ENCODE peak calls at places on chromosome 20, in four cellular contexts. B is hepatocyte, S is HCT116, R is GM23338. M is an unnamed sample.

GRCh38 chr20:53609501-53610445 is 16.1 kb upstream of the ZNF217 start:
- DNase-seq in S (no peak), R (peak; percentile 66), B (peak; percentile 24), M (peak; percentile 46)

GRCh38 chr20:10611357-10611756 is 62.4 kb downstream of the JAG1 start:
- DNase-seq in R (peak; percentile 84), B (peak; percentile 35), S (no peak), M (peak; percentile 75)

GRCh38 chr20:21125072-21125848 is 622 bp upstream of the KIZ start:
- DNase-seq in R (peak; percentile 57), S (peak; percentile 39), B (peak; percentile 77), M (peak; percentile 72)

GRCh38 chr20:9294081-9294480 is 220.3 kb upstream of the LAMP5 start:
- DNase-seq in S (no peak), R (no peak), B (peak; percentile 13), M (no peak)

GRCh38 chr20:41169184-41169690 is 31.9 kb downstream of the PLCG1 start:
- DNase-seq in S (no peak), R (no peak), B (no peak), M (no peak)

GRCh38 chr20:50260480-50261221 is 70.0 kb downstream of the CEBPB start:
- DNase-seq in S (no peak), R (no peak), B (no peak), M (no peak)

GRCh38 chr20:58463231-58463630 is 52.0 kb downstream of the APCDD1L start:
- DNase-seq in R (no peak), S (no peak), B (no peak), M (no peak)

GRCh38 chr20:54622338-54623280 is 147.2 kb downstream of the DOK5 start:
- DNase-seq in B (no peak), S (no peak), R (no peak), M (no peak)

GRCh38 chr20:1291191-1291741 is 25.2 kb downstream of the SNPH start:
- DNase-seq in R (no peak), B (peak; percentile 19), S (no peak), M (no peak)

GRCh38 chr20:1851396-1851795 is 43.8 kb upstream of the SIRPA start:
- DNase-seq in S (no peak), B (no peak), R (no peak), M (no peak)

GRCh38 chr20:10282930-10283556 is 64.4 kb downstream of the SNAP25 start:
- DNase-seq in S (no peak), R (no peak), B (no peak), M (no peak)

GRCh38 chr20:16821211-16822089 is 73.3 kb downstream of the OTOR start:
- DNase-seq in R (peak; percentile 79), B (peak; percentile 60), S (peak; percentile 31), M (peak; percentile 68)

GRCh38 chr20:10609276-10609675 is 64.5 kb downstream of the JAG1 start:
- DNase-seq in S (no peak), B (no peak), R (no peak), M (no peak)

GRCh38 chr20:58094698-58095097 is 133.8 kb downstream of the ANKRD60 start:
- DNase-seq in R (no peak), B (no peak), S (no peak), M (no peak)

GRCh38 chr20:59740621-59741020 is 136.3 kb downstream of the PHACTR3 start:
- DNase-seq in S (no peak), R (no peak), B (no peak), M (no peak)

GRCh38 chr20:50301712-50302111 is 111.1 kb downstream of the CEBPB start:
- DNase-seq in S (no peak), R (no peak), B (no peak), M (no peak)

GRCh38 chr20:57529160-57529585 is 4.2 kb upstream of the CTCFL start:
- DNase-seq in B (no peak), S (no peak), R (no peak), M (no peak)

GRCh38 chr20:46635514-46636091 is 15.7 kb downstream of the SLC13A3 start:
- DNase-seq in B (no peak), R (no peak), S (no peak), M (no peak)

GRCh38 chr20:49846206-49846807 is 33.7 kb downstream of the SLC9A8 start:
- DNase-seq in R (peak; percentile 92), B (peak; percentile 73), S (peak; percentile 16), M (peak; percentile 83)

GRCh38 chr20:11270566-11270965 is 596.8 kb upstream of the JAG1 start:
- DNase-seq in R (peak; percentile 20), S (no peak), B (no peak), M (peak; percentile 21)

GRCh38 chr20:58722877-58723627 is 30.5 kb downstream of the NPEPL1 start:
- DNase-seq in R (no peak), S (no peak), B (no peak), M (no peak)

GRCh38 chr20:2053615-2054014 is 48.0 kb upstream of the STK35 start:
- DNase-seq in R (no peak), B (no peak), S (no peak), M (no peak)

GRCh38 chr20:47295921-47296426 is 60.5 kb downstream of the ZMYND8 start:
- DNase-seq in S (no peak), R (no peak), B (no peak), M (no peak)

GRCh38 chr20:47118641-47119040 is 224.0 kb downstream of the EYA2 start:
- DNase-seq in B (no peak), S (no peak), R (no peak), M (peak; percentile 37)

GRCh38 chr20:49823152-49823847 is 10.7 kb downstream of the SLC9A8 start:
- DNase-seq in B (no peak), R (no peak), S (no peak), M (no peak)

GRCh38 chr20:1830240-1830639 is 65.0 kb upstream of the SIRPA start:
- DNase-seq in S (peak; percentile 56), R (no peak), B (peak; percentile 81), M (no peak)

GRCh38 chr20:59149678-59150504 is 13.7 kb upstream of the ZNF831 start:
- DNase-seq in B (peak; percentile 28), S (no peak), R (no peak), M (no peak)

DNA sequence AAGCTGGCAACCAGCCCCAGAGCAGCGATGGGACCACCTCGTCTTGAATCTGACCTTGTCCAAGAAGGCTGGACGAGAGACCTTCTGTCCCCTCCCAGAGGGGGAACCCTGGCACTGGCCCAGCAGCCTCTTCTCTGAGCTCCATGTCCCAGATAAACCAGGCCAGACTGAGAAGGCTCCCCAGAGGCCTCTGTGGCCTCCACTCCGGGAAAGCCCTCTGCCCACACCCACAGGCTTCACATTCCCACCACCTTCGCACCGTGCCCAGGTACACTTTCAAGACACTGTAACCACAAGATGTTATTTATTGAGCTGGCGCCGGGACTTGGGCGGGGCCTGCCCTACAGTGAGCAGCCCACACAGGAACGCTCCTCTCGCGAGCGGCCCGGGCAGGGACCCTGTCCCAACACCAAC is 33.2 kb downstream of the ADA start:
- DNase-seq in R (no peak), S (no peak), B (no peak), M (no peak)
- TF ChIP-seq EZH2phosphoT487 in R (no peak), S (no peak), B (no peak), M (no peak)

DNA sequence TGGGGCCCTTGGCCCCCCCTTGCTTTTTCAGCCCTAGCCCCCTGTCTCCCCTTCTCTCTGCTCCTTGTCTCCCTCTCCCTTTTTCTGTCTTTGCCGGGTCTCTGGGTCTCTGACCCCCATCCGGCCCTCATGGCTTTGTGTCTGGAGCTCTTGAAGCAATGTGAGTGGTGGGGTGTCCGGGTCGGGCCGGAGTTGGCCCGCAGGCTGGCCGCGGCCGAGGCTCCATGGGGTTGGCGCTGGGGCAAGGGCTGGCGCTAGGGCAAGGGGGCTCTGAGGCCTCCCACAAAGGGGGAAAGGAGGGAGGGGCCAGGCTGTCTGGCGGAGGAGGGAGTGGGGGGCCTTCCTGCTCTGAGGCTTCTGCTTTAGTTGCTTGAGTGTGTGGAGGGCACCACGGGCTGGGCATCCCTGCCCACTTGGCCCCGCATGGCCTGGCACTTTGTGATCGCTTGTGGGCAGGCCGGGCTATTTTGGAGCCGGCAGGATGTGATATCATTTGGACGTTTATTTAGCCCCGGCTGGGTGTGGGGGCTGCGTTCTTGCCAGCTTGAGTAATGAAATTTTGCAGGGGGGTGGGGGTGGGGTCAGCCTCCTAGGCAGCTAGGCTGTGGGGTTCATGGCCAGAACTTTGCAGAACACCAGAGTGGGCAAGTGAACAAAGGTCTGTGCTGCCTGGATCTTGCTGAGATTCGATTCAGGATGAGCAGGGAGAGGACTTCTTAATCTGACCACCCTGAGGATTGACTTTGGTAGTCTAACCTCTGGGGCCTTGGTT is 78.7 kb upstream of the MYL9 start:
- DNase-seq in S (no peak), R (peak; percentile 54), B (peak; percentile 45), M (peak; percentile 51)
- TF ChIP-seq EZH2phosphoT487 in S (no peak), R (no peak), B (no peak), M (no peak)

DNA sequence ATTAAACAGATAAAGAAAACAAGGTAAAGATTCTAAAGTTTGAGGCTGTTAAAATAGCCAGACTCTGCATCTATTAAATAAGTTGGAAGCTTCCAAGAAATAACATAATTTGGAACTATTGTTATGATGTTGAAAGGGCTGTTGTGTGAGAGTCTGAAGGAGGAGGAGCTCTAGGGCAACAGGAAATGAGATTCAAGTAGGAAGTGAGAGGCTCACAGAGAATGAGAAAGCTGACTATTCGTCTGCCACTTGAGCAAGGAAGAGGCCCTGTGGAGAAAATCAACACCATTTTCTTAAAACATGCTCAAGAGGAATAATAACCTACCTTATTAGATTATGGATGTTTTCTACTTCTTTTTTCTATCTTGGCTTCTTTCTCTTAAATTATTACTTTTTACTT is 185.2 kb downstream of the SLC24A3 start:
- DNase-seq in R (peak; percentile 17), B (no peak), S (no peak), M (no peak)
- TF ChIP-seq EZH2phosphoT487 in R (no peak), B (no peak), S (no peak), M (no peak)

DNA sequence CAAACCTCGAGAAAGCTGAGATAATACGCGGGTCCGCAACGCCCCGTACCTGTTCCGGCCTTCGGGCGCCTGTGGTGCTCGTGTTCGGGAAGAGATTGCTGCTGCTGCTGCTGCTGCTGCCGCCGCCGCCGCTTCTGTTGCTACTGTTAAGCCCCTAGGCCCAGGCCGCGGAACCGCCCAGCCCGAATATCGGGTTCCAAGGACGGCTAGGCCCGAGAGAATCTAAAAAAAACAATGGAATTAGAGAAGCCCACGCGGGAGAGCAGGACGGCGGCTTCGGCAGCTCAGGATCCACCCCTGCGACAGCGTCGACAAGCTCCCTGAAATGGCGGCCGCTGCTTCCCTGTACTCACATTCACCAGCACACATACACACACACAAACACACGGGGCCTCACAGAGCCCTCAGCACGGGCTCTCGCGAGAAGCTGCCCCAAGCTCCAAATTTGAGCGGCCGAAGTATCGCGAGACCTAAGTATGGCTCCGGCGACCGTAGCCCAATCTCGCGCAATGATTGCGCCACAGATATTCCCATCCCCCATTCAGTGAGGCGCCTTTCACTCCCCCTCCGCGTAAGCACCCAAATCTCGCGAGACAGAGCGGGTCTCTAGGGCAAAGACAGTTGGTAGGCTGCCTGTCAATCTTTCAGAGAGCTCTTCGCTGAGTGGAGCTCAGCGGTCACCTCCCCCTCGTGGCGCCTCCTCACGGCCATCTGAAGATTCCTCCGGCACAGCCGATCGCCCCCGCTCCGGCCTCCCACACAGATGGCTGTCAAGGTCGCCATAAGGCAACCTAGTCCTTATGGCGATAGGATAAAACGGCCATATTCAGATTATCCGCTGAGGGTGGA is at the start of gene RBM39:
- DNase-seq in B (peak; percentile 100), R (peak; percentile 100), S (peak; percentile 100), M (peak; percentile 100)
- TF ChIP-seq EZH2phosphoT487 in B (no peak), R (no peak), S (no peak), M (no peak)

GRCh38 chr20:34824026-34824860 is 1.2 kb downstream of the NCOA6 start:
- DNase-seq in R (peak; percentile 85), B (peak; percentile 81), S (peak; percentile 82), M (peak; percentile 65)
- TF ChIP-seq EZH2phosphoT487 in R (no peak), B (no peak), S (no peak), M (no peak)